ENCODE peak calls at places on chromosomes 13 and 19, in six cellular contexts. N, J, M, E, P and D are unnamed samples.

GRCh38 chr19:38900816-38901215 is 1.0 kb downstream of the NFKBIB start:
- DNase-seq in N (no peak), J (no peak), M (no peak), E (no peak), P (no peak), D (no peak)

GRCh38 chr19:31834070-31834469 is 484.8 kb upstream of the TSHZ3 start:
- DNase-seq in N (no peak), J (no peak), M (no peak), E (no peak), P (no peak), D (no peak)

GRCh38 chr13:85283408-85283807 is 515.8 kb downstream of the SLITRK6 start:
- DNase-seq in N (no peak), J (no peak), M (no peak), E (no peak), P (no peak), D (no peak)

GRCh38 chr19:50059045-50059444 is 33.2 kb downstream of the ZNF473 start:
- DNase-seq in N (no peak), J (no peak), M (no peak), E (no peak), P (no peak), D (no peak)

GRCh38 chr19:44908836-44909201 is 3.2 kb downstream of the APOE start:
- DNase-seq in N (no peak), J (no peak), M (no peak), E (no peak), P (no peak), D (no peak)

GRCh38 chr19:38700933-38701454 is 43.3 kb downstream of the CAPN12 start:
- DNase-seq in N (no peak), J (no peak), M (no peak), E (no peak), P (no peak), D (no peak)

GRCh38 chr19:42113641-42114348 is 18.5 kb downstream of the POU2F2 start:
- DNase-seq in N (peak; percentile 91), J (peak; percentile 98), M (no peak), E (peak; percentile 62), P (no peak), D (no peak)

GRCh38 chr13:95137096-95137495 is 164.2 kb downstream of the ABCC4 start:
- DNase-seq in N (no peak), J (peak; percentile 11), M (no peak), E (peak; percentile 54), P (no peak), D (no peak)

GRCh38 chr19:54436031-54436523 is 12.9 kb upstream of the LENG8 start:
- DNase-seq in N (no peak), J (no peak), M (no peak), E (no peak), P (no peak), D (no peak)

GRCh38 chr13:19606152-19606551 is 27.3 kb upstream of the MPHOSPH8 start:
- DNase-seq in N (no peak), J (peak; percentile 51), M (no peak), E (no peak), P (no peak), D (no peak)

GRCh38 chr19:459724-460511 is 915 bp downstream of the SHC2 start:
- DNase-seq in N (no peak), J (no peak), M (peak; percentile 62), E (no peak), P (peak; percentile 23), D (no peak)

GRCh38 chr19:48746738-48747575 is at the start of gene IZUMO1:
- DNase-seq in N (peak; percentile 60), J (peak; percentile 88), M (peak; percentile 87), E (peak; percentile 74), P (peak; percentile 43), D (peak; percentile 42)

GRCh38 chr13:49225358-49226042 is 5.4 kb downstream of the MLNR start:
- DNase-seq in N (no peak), J (peak; percentile 52), M (no peak), E (no peak), P (no peak), D (no peak)

GRCh38 chr19:19461671-19462622 is 53.4 kb downstream of the TSSK6 start:
- DNase-seq in N (peak; percentile 66), J (peak; percentile 37), M (peak; percentile 63), E (no peak), P (no peak), D (no peak)

GRCh38 chr13:56528040-56528760 is 612.5 kb upstream of the PRR20A start:
- DNase-seq in N (no peak), J (no peak), M (no peak), E (no peak), P (no peak), D (no peak)

GRCh38 chr19:3345850-3346460 is 20.4 kb upstream of the NFIC start:
- DNase-seq in N (no peak), J (no peak), M (no peak), E (no peak), P (no peak), D (no peak)

GRCh38 chr19:17671906-17672305 is 16.2 kb downstream of the UNC13A start:
- DNase-seq in N (no peak), J (peak; percentile 48), M (no peak), E (no peak), P (peak; percentile 10), D (no peak)

GRCh38 chr19:31270897-31271568 is 78.2 kb downstream of the TSHZ3 start:
- DNase-seq in N (peak; percentile 34), J (peak; percentile 87), M (no peak), E (no peak), P (no peak), D (no peak)

GRCh38 chr13:73810647-73811046 is 323.6 kb downstream of the KLF12 start:
- DNase-seq in N (no peak), J (peak; percentile 21), M (no peak), E (no peak), P (no peak), D (no peak)

GRCh38 chr19:13835791-13836723 is 40.8 kb downstream of the ZSWIM4 start:
- DNase-seq in N (no peak), J (no peak), M (no peak), E (no peak), P (no peak), D (no peak)

GRCh38 chr13:94154362-94154761 is 325.1 kb downstream of the DCT start:
- DNase-seq in N (peak; percentile 91), J (peak; percentile 35), M (no peak), E (no peak), P (no peak), D (no peak)

GRCh38 chr13:36212789-36213188 is 1.6 kb downstream of the SOHLH2 start:
- DNase-seq in N (no peak), J (no peak), M (no peak), E (no peak), P (no peak), D (no peak)

GRCh38 chr19:50264483-50265186 is 61.2 kb downstream of the MYH14 start:
- DNase-seq in N (no peak), J (peak; percentile 12), M (no peak), E (no peak), P (no peak), D (no peak)

GRCh38 chr13:85879014-85879413 is 79.8 kb upstream of the SLITRK6 start:
- DNase-seq in N (no peak), J (no peak), M (no peak), E (no peak), P (no peak), D (no peak)

GRCh38 chr13:79386125-79386822 is 19.8 kb downstream of the RBM26 start:
- DNase-seq in N (no peak), J (no peak), M (no peak), E (no peak), P (no peak), D (no peak)

GRCh38 chr19:38234615-38235014 is 10.6 kb upstream of the DPF1 start:
- DNase-seq in N (no peak), J (no peak), M (no peak), E (no peak), P (no peak), D (no peak)

GRCh38 chr19:15633122-15633521 is 7.6 kb upstream of the CYP4F3 start:
- DNase-seq in N (no peak), J (no peak), M (no peak), E (no peak), P (no peak), D (no peak)

GRCh38 chr19:16066611-16067104 is 9.6 kb upstream of the TPM4 start:
- DNase-seq in N (no peak), J (peak; percentile 86), M (no peak), E (peak; percentile 63), P (peak; percentile 37), D (peak; percentile 56)

GRCh38 chr13:73698859-73699258 is 435.3 kb downstream of the KLF12 start:
- DNase-seq in N (no peak), J (peak; percentile 40), M (no peak), E (no peak), P (no peak), D (no peak)